ENCODE peak calls at places on chromosomes 2 and 18, in four cellular contexts. S, P, M and T are unnamed samples.

GRCh38 chr2:108907822-108908716 is 81.0 kb downstream of the EDAR start:
- DNase-seq in M (no peak), S (no peak), P (peak), T (no peak)

GRCh38 chr2:29526587-29527586 is 394.5 kb downstream of the ALK start:
- DNase-seq in M (no peak), S (no peak), P (no peak), T (no peak)

GRCh38 chr18:37445368-37445767 is 120.2 kb downstream of the CELF4 start:
- DNase-seq in P (peak), S (no peak), M (no peak), T (no peak)

GRCh38 chr2:100056478-100056877 is 85.9 kb downstream of the AFF3 start:
- DNase-seq in M (no peak), S (no peak), P (no peak), T (no peak)

GRCh38 chr2:134225173-134225572 is 28.7 kb upstream of the MGAT5 start:
- DNase-seq in S (no peak), P (no peak), M (no peak), T (no peak)

GRCh38 chr2:240412975-240413812 is 22.3 kb upstream of the GPC1 start:
- DNase-seq in M (no peak), S (peak), P (no peak), T (peak)

GRCh38 chr2:137252934-137253333 is 487.6 kb downstream of the THSD7B start:
- DNase-seq in S (no peak), P (no peak), M (no peak), T (no peak)

GRCh38 chr2:71395471-71395870 is 57.9 kb upstream of the DYSF start:
- DNase-seq in S (no peak), P (no peak), M (no peak), T (no peak)

GRCh38 chr2:238261718-238262375 is 22.0 kb upstream of the HES6 start:
- DNase-seq in S (peak), M (no peak), P (no peak), T (no peak)

GRCh38 chr2:177231270-177231669 is 18.7 kb downstream of the HNRNPA3 start:
- DNase-seq in S (no peak), P (no peak), M (no peak), T (no peak)

GRCh38 chr2:187567126-187567525 is 12.9 kb upstream of the TFPI start:
- DNase-seq in S (no peak), M (no peak), P (no peak), T (no peak)

GRCh38 chr2:8641516-8641915 is 40.3 kb upstream of the ID2 start:
- DNase-seq in P (no peak), S (no peak), M (no peak), T (no peak)